ENCODE peak calls at places on chromosome 9, in ten cellular contexts. G, H, I, S, N, Q, Z, B, T and Y are unnamed samples.

GRCh38 chr9:127347831-127348699 is 48.9 kb upstream of the SLC2A8 start:
- DNase-seq in G (no peak), H (no peak), I (peak), S (peak), N (peak), Q (no peak), Z (no peak), B (no peak), T (no peak), Y (no peak)

GRCh38 chr9:136829981-136830885 is 12.0 kb upstream of the AJM1 start:
- DNase-seq in G (no peak), H (no peak), I (no peak), S (no peak), N (no peak), Q (peak), Z (no peak), B (no peak), T (no peak), Y (no peak)

GRCh38 chr9:125240649-125240999 is 519 bp downstream of the HSPA5 start:
- DNase-seq in G (no peak), H (no peak), I (peak), S (no peak), N (peak), Q (no peak), Z (no peak), B (no peak), T (no peak), Y (peak)

GRCh38 chr9:77475641-77476473 is 172.3 kb downstream of the GNA14 start:
- DNase-seq in G (no peak), H (no peak), I (no peak), S (peak), N (peak), Q (no peak), Z (peak), B (no peak), T (peak), Y (peak)

GRCh38 chr9:129289883-129290282 is 111.8 kb upstream of the IER5L start:
- DNase-seq in G (no peak), H (no peak), I (no peak), S (no peak), N (no peak), Q (peak), Z (no peak), B (no peak), T (no peak), Y (no peak)

GRCh38 chr9:89905628-89906338 is 301.0 kb downstream of the GADD45G start:
- DNase-seq in G (no peak), H (no peak), I (no peak), S (no peak), N (no peak), Q (no peak), Z (no peak), B (no peak), T (no peak), Y (no peak)

GRCh38 chr9:120877276-120878034 is 467 bp upstream of the PHF19 start:
- DNase-seq in G (peak), H (no peak), I (peak), S (no peak), N (peak), Q (peak), Z (peak), B (peak), T (peak), Y (peak)

GRCh38 chr9:116152390-116152789 is 1.2 kb upstream of the PAPPA start:
- DNase-seq in G (no peak), H (no peak), I (no peak), S (no peak), N (peak), Q (no peak), Z (peak), B (no peak), T (no peak), Y (no peak)

GRCh38 chr9:69319324-69320040 is 5.5 kb upstream of the ENTREP1 start:
- DNase-seq in G (no peak), H (no peak), I (no peak), S (no peak), N (no peak), Q (no peak), Z (no peak), B (no peak), T (no peak), Y (no peak)

GRCh38 chr9:137682431-137682991 is 63.7 kb downstream of the EHMT1 start:
- DNase-seq in G (no peak), H (peak), I (no peak), S (no peak), N (no peak), Q (no peak), Z (no peak), B (no peak), T (no peak), Y (no peak)

GRCh38 chr9:122912964-122913673 is at the start of gene ZBTB6:
- DNase-seq in G (peak), H (peak), I (peak), S (peak), N (peak), Q (peak), Z (peak), B (peak), T (peak), Y (peak)

GRCh38 chr9:131678499-131679111 is 61.3 kb downstream of the RAPGEF1 start:
- DNase-seq in G (peak), H (no peak), I (peak), S (peak), N (peak), Q (peak), Z (no peak), B (no peak), T (no peak), Y (peak)

GRCh38 chr9:108297025-108297424 is 558.8 kb downstream of the ACTL7B start:
- DNase-seq in G (peak), H (no peak), I (no peak), S (peak), N (peak), Q (no peak), Z (no peak), B (no peak), T (no peak), Y (no peak)

GRCh38 chr9:87865626-87866025 is 17.1 kb upstream of the SPATA31E1 start:
- DNase-seq in G (no peak), H (no peak), I (peak), S (no peak), N (no peak), Q (no peak), Z (no peak), B (no peak), T (no peak), Y (no peak)

GRCh38 chr9:121750715-121751623 is 99.5 kb downstream of the DAB2IP start:
- DNase-seq in G (no peak), H (no peak), I (peak), S (no peak), N (no peak), Q (no peak), Z (no peak), B (peak), T (no peak), Y (no peak)

GRCh38 chr9:6605202-6605601 is 40.3 kb downstream of the GLDC start:
- DNase-seq in G (no peak), H (no peak), I (no peak), S (no peak), N (no peak), Q (no peak), Z (no peak), B (no peak), T (no peak), Y (no peak)

GRCh38 chr9:93017621-93018020 is 40.9 kb upstream of the SUSD3 start:
- DNase-seq in G (peak), H (no peak), I (no peak), S (no peak), N (no peak), Q (peak), Z (no peak), B (no peak), T (no peak), Y (no peak)

GRCh38 chr9:93258818-93259489 is 75.0 kb downstream of the WNK2 start:
- DNase-seq in G (no peak), H (no peak), I (no peak), S (no peak), N (no peak), Q (peak), Z (no peak), B (no peak), T (no peak), Y (no peak)